ENCODE peak calls at places on chromosome 18, in six cellular contexts. C is NCI-H2081, K is iris pigment epithelial cell, T is anterior cingulate cortex, W is RPMI8226, J is GM04503. N is an unnamed sample.

GRCh38 chr18:70181015-70181414 is 24.5 kb downstream of the RTTN start:
- DNase-seq in C (no peak), K (peak), T (no peak), W (no peak), J (peak), N (peak)

GRCh38 chr18:26656944-26657536 is 108.7 kb upstream of the KCTD1 start:
- DNase-seq in C (peak), K (peak), T (peak), W (peak), J (no peak), N (peak)

GRCh38 chr18:26780520-26781325 is 84.8 kb downstream of the AQP4 start:
- DNase-seq in C (no peak), K (no peak), T (no peak), W (no peak), J (no peak), N (no peak)

GRCh38 chr18:54672846-54673475 is 81.9 kb downstream of the DYNAP start:
- DNase-seq in C (no peak), K (peak), T (no peak), W (no peak), J (no peak), N (no peak)

GRCh38 chr18:7305416-7305815 is 74.5 kb downstream of the LRRC30 start:
- DNase-seq in C (no peak), K (no peak), T (no peak), W (no peak), J (no peak), N (no peak)

GRCh38 chr18:67385455-67385854 is 131.1 kb downstream of the DSEL start:
- DNase-seq in C (no peak), K (peak), T (no peak), W (no peak), J (peak), N (no peak)

GRCh38 chr18:37385846-37386435 is 179.7 kb downstream of the CELF4 start:
- DNase-seq in C (peak), K (peak), T (no peak), W (peak), J (no peak), N (no peak)

GRCh38 chr18:27899893-27900292 is 277.0 kb downstream of the CDH2 start:
- DNase-seq in C (no peak), K (no peak), T (no peak), W (no peak), J (no peak), N (no peak)

GRCh38 chr18:27723168-27723567 is 453.8 kb downstream of the CDH2 start:
- DNase-seq in C (no peak), K (peak), T (no peak), W (no peak), J (no peak), N (no peak)

GRCh38 chr18:79635127-79635726 is 44.4 kb upstream of the CTDP1 start:
- DNase-seq in C (no peak), K (no peak), T (no peak), W (no peak), J (no peak), N (no peak)

GRCh38 chr18:80023173-80023572 is 11.1 kb upstream of the RBFA start:
- DNase-seq in C (no peak), K (no peak), T (no peak), W (peak), J (no peak), N (no peak)

GRCh38 chr18:56191334-56191733 is 447.1 kb downstream of the TXNL1 start:
- DNase-seq in C (no peak), K (no peak), T (no peak), W (no peak), J (no peak), N (no peak)

GRCh38 chr18:44507729-44508325 is 172.9 kb upstream of the SETBP1 start:
- DNase-seq in C (no peak), K (no peak), T (peak), W (no peak), J (no peak), N (no peak)

GRCh38 chr18:27668126-27668525 is 483.0 kb upstream of the CHST9 start:
- DNase-seq in C (no peak), K (no peak), T (no peak), W (no peak), J (no peak), N (no peak)

GRCh38 chr18:35470440-35470839 is 27.3 kb downstream of the INO80C start:
- DNase-seq in C (no peak), K (no peak), T (peak), W (no peak), J (no peak), N (no peak)

GRCh38 chr18:12882416-12882815 is 1.6 kb downstream of the PTPN2 start:
- DNase-seq in C (no peak), K (peak), T (no peak), W (no peak), J (no peak), N (no peak)

GRCh38 chr18:58541137-58541788 is 87.6 kb downstream of the ALPK2 start:
- DNase-seq in C (no peak), K (peak), T (no peak), W (peak), J (no peak), N (no peak)

GRCh38 chr18:75455249-75456183 is 28.0 kb upstream of the SMIM21 start:
- DNase-seq in C (no peak), K (peak), T (no peak), W (no peak), J (no peak), N (no peak)

N was measured in H54.